ENCODE peak calls at places on chromosomes 1 and 21, in six cellular contexts. O is amygdala; P is fibroblast of lung; V is HuH-7; C is endothelial cell; U is effector CD4-positive, alpha-beta T cell. E is an unnamed sample.

GRCh38 chr1:95321516-95321915 is 87.5 kb downstream of the RWDD3 start:
- DNase-seq in V (no peak), U (no peak), C (no peak), O (no peak), P (no peak), E (no peak)

GRCh38 chr1:157920748-157921147 is 72.7 kb upstream of the KIRREL1 start:
- DNase-seq in U (no peak), V (no peak), P (no peak), O (no peak), C (no peak), E (no peak)

GRCh38 chr1:7471836-7472235 is 299.3 kb upstream of the VAMP3 start:
- DNase-seq in C (no peak), U (no peak), O (no peak), P (peak), V (no peak), E (no peak)

GRCh38 chr1:21294266-21295058 is 4.2 kb upstream of the ECE1 start:
- DNase-seq in O (no peak), V (no peak), U (peak), P (peak), C (no peak), E (no peak)

GRCh38 chr1:219506337-219506944 is 106.5 kb downstream of the ZC3H11B start:
- DNase-seq in V (peak), P (no peak), C (no peak), U (no peak), O (no peak), E (no peak)

GRCh38 chr1:201245082-201245481 is 38.2 kb upstream of the PKP1 start:
- DNase-seq in C (no peak), V (no peak), O (no peak), P (no peak), U (no peak), E (no peak)

GRCh38 chr1:58089898-58090535 is 456.5 kb downstream of the OMA1 start:
- DNase-seq in U (no peak), O (no peak), V (peak), C (no peak), P (no peak), E (no peak)

GRCh38 chr1:28118640-28119307 is 30.4 kb upstream of the EYA3 start:
- DNase-seq in O (no peak), V (no peak), P (peak), U (no peak), C (no peak), E (no peak)

GRCh38 chr1:18575620-18576019 is 55.0 kb upstream of the PAX7 start:
- DNase-seq in O (peak), U (peak), V (peak), C (peak), P (peak), E (peak)

GRCh38 chr1:156725683-156726280 is 2.5 kb upstream of the METTL25B start:
- DNase-seq in C (peak), V (peak), O (peak), U (peak), P (peak), E (peak)

GRCh38 chr1:212473729-212474128 is 41.0 kb downstream of the NENF start:
- DNase-seq in P (no peak), O (no peak), C (no peak), U (no peak), V (no peak), E (no peak)

GRCh38 chr1:83760211-83760978 is 238.5 kb downstream of the TTLL7 start:
- DNase-seq in P (no peak), U (no peak), V (no peak), C (no peak), O (no peak), E (no peak)

GRCh38 chr1:150613061-150613920 is 16.1 kb downstream of the ENSA start:
- DNase-seq in P (peak), C (no peak), V (no peak), O (no peak), U (peak), E (no peak)

GRCh38 chr1:209648931-209649776 is 3.1 kb downstream of the LAMB3 start:
- DNase-seq in V (no peak), U (no peak), C (no peak), P (peak), O (no peak), E (no peak)

GRCh38 chr21:36518883-36519492 is 39.1 kb upstream of the CLDN14 start:
- DNase-seq in O (no peak), U (no peak), P (no peak), V (no peak), C (no peak), E (no peak)

GRCh38 chr1:205777994-205778393 is 2.7 kb upstream of the RAB29 start:
- DNase-seq in U (no peak), O (no peak), C (no peak), V (no peak), P (no peak), E (no peak)

GRCh38 chr1:245045087-245045881 is 109.5 kb upstream of the KIF26B start:
- DNase-seq in O (no peak), V (peak), P (peak), C (no peak), U (no peak), E (peak)

GRCh38 chr1:22221233-22221780 is 78.4 kb upstream of the WNT4 start:
- DNase-seq in V (no peak), C (no peak), P (no peak), O (no peak), U (no peak), E (no peak)

GRCh38 chr1:198623920-198624647 is 14.8 kb upstream of the PTPRC start:
- DNase-seq in O (no peak), P (peak), U (peak), C (no peak), V (no peak), E (no peak)

GRCh38 chr21:36694041-36694515 is 4.8 kb upstream of the SIM2 start:
- DNase-seq in O (no peak), V (no peak), P (peak), C (peak), U (no peak), E (no peak)